ENCODE peak calls at places on chromosomes 1 and 21, in eight cellular contexts. D is astrocyte, M is left lung, L is cardiac fibroblast, Y is upper lobe of right lung, K is astrocyte of the spinal cord, H is ovary, F is choroid plexus epithelial cell. G is an unnamed sample.

GRCh38 chr1:89708727-89709375 is 75.9 kb downstream of the LRRC8C start:
- DNase-seq in D (peak), H (no peak), Y (no peak), M (no peak), F (peak), K (peak), L (no peak), G (no peak)

GRCh38 chr1:208785629-208786028 is 541.4 kb upstream of the PLXNA2 start:
- DNase-seq in H (no peak), Y (no peak), M (no peak), L (no peak), F (no peak), D (no peak), K (no peak), G (no peak)

GRCh38 chr1:228316589-228317387 is 89.8 kb downstream of the TRIM11 start:
- DNase-seq in K (no peak), F (no peak), L (no peak), H (peak), Y (peak), M (peak), D (no peak), G (no peak)

GRCh38 chr1:152392909-152393308 is 21.2 kb downstream of the CRNN start:
- DNase-seq in F (no peak), D (no peak), H (no peak), K (no peak), L (no peak), Y (no peak), M (no peak), G (no peak)

GRCh38 chr1:208132287-208132882 is 111.8 kb downstream of the PLXNA2 start:
- DNase-seq in L (peak), K (peak), D (peak), F (peak), H (peak), M (peak), Y (peak), G (peak)

GRCh38 chr1:59186656-59187055 is 110.2 kb upstream of the FGGY start:
- DNase-seq in M (no peak), D (peak), F (peak), K (peak), Y (no peak), L (peak), H (no peak), G (no peak)

GRCh38 chr21:38170283-38170682 is 86.5 kb upstream of the KCNJ15 start:
- DNase-seq in F (peak), D (no peak), L (peak), K (peak), H (no peak), Y (no peak), M (no peak), G (peak)

GRCh38 chr1:170586942-170587593 is 55.1 kb downstream of the GORAB start:
- DNase-seq in Y (no peak), F (peak), L (peak), D (peak), H (no peak), M (no peak), K (peak), G (no peak)

GRCh38 chr1:222392571-222392970 is 155.3 kb downstream of the HHIPL2 start:
- DNase-seq in M (no peak), L (peak), Y (no peak), H (no peak), K (peak), D (peak), F (no peak), G (no peak)

GRCh38 chr1:176382163-176382562 is 80.8 kb upstream of the PAPPA2 start:
- DNase-seq in F (no peak), D (no peak), Y (no peak), K (no peak), H (no peak), L (no peak), M (no peak), G (no peak)

GRCh38 chr1:93817819-93818569 is 61.0 kb downstream of the DNTTIP2 start:
- DNase-seq in F (no peak), M (peak), Y (no peak), L (no peak), D (no peak), K (no peak), H (no peak), G (no peak)

GRCh38 chr1:106995970-106996369 is 60.5 kb upstream of the PRMT6 start:
- DNase-seq in M (no peak), L (no peak), D (no peak), H (no peak), K (no peak), Y (no peak), F (no peak), G (no peak)

GRCh38 chr1:170010443-170010842 is 64.1 kb downstream of the KIFAP3 start:
- DNase-seq in H (peak), D (peak), L (peak), M (no peak), Y (no peak), F (peak), K (peak), G (peak)

GRCh38 chr1:24867064-24867870 is 62.8 kb downstream of the RUNX3 start:
- DNase-seq in H (no peak), M (no peak), Y (no peak), F (no peak), D (no peak), K (no peak), L (no peak), G (no peak)

GRCh38 chr21:25313891-25314646 is 293.2 kb downstream of the MRPL39 start:
- DNase-seq in M (no peak), H (no peak), Y (no peak), K (peak), F (peak), L (peak), D (peak), G (no peak)

GRCh38 chr1:111736548-111737215 is 2.5 kb downstream of the INKA2 start:
- DNase-seq in Y (no peak), D (no peak), L (peak), H (peak), F (peak), M (no peak), K (no peak), G (no peak)

GRCh38 chr1:80509965-80510522 is 1290.7 kb upstream of the ADGRL2 start:
- DNase-seq in D (no peak), M (no peak), K (no peak), L (no peak), H (no peak), Y (no peak), F (no peak), G (no peak)

GRCh38 chr1:101995984-101996731 is 568 bp downstream of the OLFM3 start:
- DNase-seq in H (no peak), M (no peak), K (no peak), L (no peak), Y (no peak), D (no peak), F (no peak), G (peak)

DNA sequence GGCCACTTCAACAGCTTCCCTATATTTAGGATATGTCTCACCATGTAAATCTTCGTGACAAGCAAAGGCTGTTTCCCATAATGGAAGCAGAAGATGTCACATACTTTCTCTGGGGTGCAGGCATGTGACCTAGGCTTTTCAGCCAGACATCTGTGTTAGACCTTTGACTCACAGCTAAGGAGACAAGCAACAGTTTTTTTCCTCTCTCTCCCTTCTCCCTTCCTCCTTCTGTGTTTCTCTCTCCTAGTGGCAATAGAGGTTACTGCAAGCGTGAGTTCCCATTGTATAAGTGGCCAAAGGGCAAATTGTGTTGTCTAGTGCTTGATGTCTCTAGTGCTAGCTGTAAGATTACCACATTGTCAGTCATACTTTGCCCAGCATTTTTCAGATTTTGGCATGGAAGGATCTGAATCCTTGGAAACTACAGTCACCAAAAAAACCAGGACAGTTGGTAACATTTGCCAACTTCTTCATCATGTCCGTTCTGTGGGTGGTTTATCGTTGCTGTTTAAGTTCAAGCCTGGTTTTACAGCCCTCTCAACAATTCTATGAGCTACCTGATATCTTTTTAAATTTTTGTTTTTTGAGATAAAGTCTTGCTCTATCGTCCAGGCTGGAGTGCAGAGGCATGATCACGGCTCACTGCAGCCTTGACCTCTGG is 44.4 kb upstream of the RABGAP1L start:
- DNase-seq in L (peak), D (peak), H (no peak), K (peak), M (no peak), F (peak), Y (no peak), G (peak)
- TF ChIP-seq CTCF in L (peak), D (peak), H (no peak), K (peak), M (peak), F (peak), Y (peak), G (peak)

GRCh38 chr1:213110349-213111300 is 59.6 kb downstream of the RPS6KC1 start:
- DNase-seq in Y (no peak), F (no peak), L (no peak), H (no peak), D (no peak), M (no peak), K (no peak), G (no peak)
- TF ChIP-seq CTCF in Y (no peak), F (no peak), L (no peak), H (no peak), D (no peak), M (no peak), K (no peak), G (no peak)

GRCh38 chr1:3824650-3825049 is 28.4 kb upstream of the LRRC47 start:
- DNase-seq in H (no peak), L (no peak), M (no peak), D (no peak), Y (peak), K (no peak), F (no peak), G (no peak)

GRCh38 chr1:3831689-3832088 is 25.3 kb downstream of the CEP104 start:
- DNase-seq in H (no peak), F (no peak), K (no peak), L (no peak), M (no peak), D (no peak), Y (no peak), G (no peak)

GRCh38 chr1:3822421-3822820 is 26.1 kb upstream of the LRRC47 start:
- DNase-seq in L (no peak), F (no peak), K (no peak), M (no peak), D (no peak), H (no peak), Y (peak), G (no peak)

GRCh38 chr1:3821934-3822307 is 25.6 kb upstream of the LRRC47 start:
- DNase-seq in K (no peak), L (no peak), F (no peak), M (no peak), H (no peak), D (no peak), Y (peak), G (no peak)

GRCh38 chr1:3827813-3828307 is 29.2 kb downstream of the CEP104 start:
- DNase-seq in Y (peak), F (peak), L (peak), M (no peak), K (no peak), H (no peak), D (no peak), G (no peak)
- TF ChIP-seq CTCF in Y (no peak), F (no peak), L (no peak), M (no peak), K (no peak), H (no peak), D (no peak), G (no peak)

GRCh38 chr1:197066277-197066676 is 783 bp downstream of the F13B start:
- DNase-seq in Y (no peak), F (no peak), H (no peak), D (no peak), L (no peak), K (no peak), M (no peak), G (no peak)

GRCh38 chr1:197065549-197065948 is 1.5 kb downstream of the F13B start:
- DNase-seq in Y (no peak), K (peak), F (peak), M (no peak), H (no peak), L (peak), D (peak), G (no peak)

GRCh38 chr1:197063212-197063611 is 3.8 kb downstream of the F13B start:
- DNase-seq in Y (no peak), F (no peak), H (no peak), K (no peak), M (no peak), L (no peak), D (no peak), G (no peak)

GRCh38 chr1:197067457-197067818 is 378 bp upstream of the F13B start:
- DNase-seq in M (no peak), F (no peak), L (no peak), K (no peak), H (no peak), D (no peak), Y (no peak), G (no peak)

GRCh38 chr1:197066719-197067456 is at the start of gene F13B:
- DNase-seq in M (no peak), D (no peak), H (no peak), Y (no peak), L (peak), K (no peak), F (peak), G (no peak)
- TF ChIP-seq CTCF in M (no peak), D (no peak), H (no peak), Y (no peak), L (no peak), K (no peak), F (peak), G (no peak)

DNA sequence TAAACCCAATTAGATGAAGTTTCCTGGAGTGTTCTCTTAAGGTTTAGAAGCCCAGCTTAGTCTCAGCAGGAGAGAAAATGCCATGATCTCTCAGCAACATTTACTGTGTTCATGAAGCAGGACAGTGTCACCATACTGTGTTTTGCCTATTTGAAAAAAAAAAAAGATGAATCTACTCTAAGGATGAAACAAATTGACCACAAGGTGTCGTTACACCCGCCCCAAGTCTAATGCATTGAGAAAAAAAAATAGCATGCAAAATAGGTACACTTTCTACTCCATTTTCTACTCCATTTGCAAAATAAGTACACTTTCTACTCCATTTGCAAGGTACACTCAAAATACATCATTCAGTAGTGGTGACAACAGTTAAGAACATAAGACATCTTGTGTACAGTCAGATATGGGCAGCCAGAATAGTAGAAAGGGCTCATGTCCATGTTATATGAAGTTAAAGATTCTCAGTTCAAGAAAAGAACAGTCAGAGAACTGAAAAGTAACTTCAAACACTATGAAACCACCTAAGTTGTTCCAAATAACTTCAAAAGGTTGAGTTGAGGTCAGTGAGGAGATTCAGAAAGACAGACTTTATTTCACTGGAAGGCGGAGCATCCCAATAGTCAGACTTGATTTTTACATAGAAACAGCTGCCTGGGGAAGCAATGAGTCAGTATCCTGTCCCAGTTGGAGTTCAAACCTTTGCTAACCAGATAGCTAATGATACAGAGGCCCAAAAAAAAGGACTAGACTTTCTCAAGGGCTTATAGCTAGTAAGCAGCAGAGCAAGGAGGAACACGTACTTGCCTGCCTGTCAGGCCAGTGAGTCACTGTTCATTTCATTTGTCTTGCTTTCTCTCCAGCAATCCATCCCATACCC is 13.3 kb downstream of the PLPPR5 start:
- DNase-seq in D (peak), H (no peak), F (peak), Y (no peak), K (peak), M (no peak), L (peak), G (no peak)
- TF ChIP-seq CTCF in D (peak), H (no peak), F (peak), Y (no peak), K (peak), M (no peak), L (peak), G (peak)

DNA sequence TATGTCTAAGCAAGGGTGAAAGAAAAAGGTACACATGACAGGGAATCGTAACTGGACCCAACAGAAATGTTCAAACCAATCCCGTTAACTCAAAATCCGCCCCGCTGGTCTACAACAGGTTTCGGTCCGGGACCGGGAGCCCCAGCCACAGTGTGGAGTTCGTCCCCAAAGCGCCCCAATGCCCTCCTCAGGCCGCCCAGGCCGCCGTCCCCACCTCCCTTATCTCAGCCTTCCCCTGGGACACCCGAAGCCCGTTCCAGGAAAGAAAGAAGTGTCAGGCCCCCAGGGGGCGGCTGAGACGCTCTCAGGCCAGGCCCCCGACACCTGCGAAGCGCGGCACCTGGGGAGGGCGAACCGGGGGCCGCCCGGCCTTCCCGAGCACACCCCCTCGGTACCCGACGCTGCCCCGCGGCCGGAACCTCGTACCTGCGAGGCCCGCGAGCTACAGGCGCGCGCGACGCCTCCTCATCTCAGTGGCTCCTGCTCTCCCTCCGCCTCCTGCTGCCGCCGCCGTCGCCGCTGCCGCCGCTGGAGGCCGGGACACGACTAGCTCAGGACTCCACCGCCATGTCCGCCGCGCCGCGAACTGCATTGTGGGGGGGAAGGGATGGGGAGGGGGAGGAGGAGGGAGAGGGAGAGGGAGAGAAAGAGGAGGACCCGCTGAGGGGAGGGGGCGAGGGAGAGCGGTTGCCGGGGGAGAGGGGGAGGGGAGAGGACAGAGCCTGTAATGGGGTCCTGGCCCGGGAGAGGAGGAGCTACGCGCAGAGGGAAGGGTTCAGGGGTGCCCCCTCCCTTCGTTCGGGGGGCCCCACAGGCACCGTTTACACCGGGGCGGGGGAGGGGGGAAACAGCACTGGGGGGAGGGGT is at the start of gene TUT4:
- DNase-seq in F (peak), K (peak), Y (peak), H (peak), M (peak), D (peak), L (peak), G (peak)
- TF ChIP-seq CTCF in F (no peak), K (peak), Y (no peak), H (no peak), M (no peak), D (no peak), L (no peak), G (peak)

GRCh38 chr1:9448132-9449105 is 90.8 kb upstream of the SLC25A33 start:
- DNase-seq in F (peak), K (peak), L (peak), Y (no peak), D (peak), H (no peak), M (no peak), G (peak)
- TF ChIP-seq CTCF in F (peak), K (no peak), L (peak), Y (no peak), D (peak), H (no peak), M (no peak), G (no peak)